ENCODE peak calls at places on chromosome 15, in four cellular contexts. W, F, Y and T are unnamed samples.

GRCh38 chr15:99566157-99566900 is 545 bp downstream of the MEF2A start:
- DNase-seq in W (peak; percentile 34), F (peak; percentile 52), Y (peak; percentile 53), T (peak; percentile 64)

GRCh38 chr15:67700023-67700422 is 125.3 kb upstream of the SKOR1 start:
- DNase-seq in W (no peak), F (no peak), Y (no peak), T (no peak)

GRCh38 chr15:38074029-38074428 is 139.6 kb downstream of the TMCO5A start:
- DNase-seq in W (no peak), F (no peak), Y (no peak), T (no peak)

GRCh38 chr15:80159301-80159700 is 6.5 kb downstream of the FAH start:
- DNase-seq in W (no peak), F (no peak), Y (no peak), T (no peak)

GRCh38 chr15:83219026-83219425 is 11.4 kb upstream of the HDGFL3 start:
- DNase-seq in W (no peak), F (no peak), Y (no peak), T (no peak)

GRCh38 chr15:79943820-79944219 is 27.2 kb downstream of the BCL2A1 start:
- DNase-seq in W (no peak), F (peak; percentile 59), Y (no peak), T (peak; percentile 62)

GRCh38 chr15:92059036-92059970 is 205.8 kb downstream of the SLCO3A1 start:
- DNase-seq in W (no peak), F (no peak), Y (no peak), T (no peak)

GRCh38 chr15:58690703-58691102 is 58.8 kb downstream of the ADAM10 start:
- DNase-seq in W (no peak), F (no peak), Y (no peak), T (no peak)

GRCh38 chr15:28726102-28726501 is 13.9 kb upstream of the GOLGA8M start:
- DNase-seq in W (no peak), F (no peak), Y (no peak), T (no peak)

GRCh38 chr15:39589815-39590644 is 9.2 kb downstream of the THBS1 start:
- DNase-seq in W (no peak), F (no peak), Y (no peak), T (no peak)

GRCh38 chr15:58506787-58507671 is 75.2 kb downstream of the LIPC start:
- DNase-seq in W (no peak), F (no peak), Y (no peak), T (no peak)

GRCh38 chr15:48859426-48859825 is 18.5 kb upstream of the EID1 start:
- DNase-seq in W (no peak), F (no peak), Y (no peak), T (no peak)

GRCh38 chr15:74172751-74173544 is 562 bp upstream of the ISLR start:
- DNase-seq in W (no peak), F (no peak), Y (peak; percentile 85), T (no peak)

GRCh38 chr15:44193651-44194396 is 1.2 kb downstream of the FRMD5 start:
- DNase-seq in W (no peak), F (no peak), Y (no peak), T (peak; percentile 18)

GRCh38 chr15:27589260-27589659 is 509.9 kb downstream of the OCA2 start:
- DNase-seq in W (peak; percentile 44), F (no peak), Y (no peak), T (no peak)

GRCh38 chr15:79657722-79658121 is 225.6 kb downstream of the MINAR1 start:
- DNase-seq in W (no peak), F (no peak), Y (no peak), T (no peak)

GRCh38 chr15:68028808-68029207 is 25.3 kb upstream of the PIAS1 start:
- DNase-seq in W (no peak), F (no peak), Y (no peak), T (no peak)

GRCh38 chr15:78050851-78051250 is 26.7 kb downstream of the TBC1D2B start:
- DNase-seq in W (no peak), F (no peak), Y (no peak), T (no peak)

GRCh38 chr15:90585863-90586262 is 56.1 kb downstream of the CRTC3 start:
- DNase-seq in W (no peak), F (no peak), Y (no peak), T (no peak)

GRCh38 chr15:66952756-66953522 is 112.5 kb upstream of the SMAD3 start:
- DNase-seq in W (no peak), F (no peak), Y (no peak), T (no peak)

GRCh38 chr15:42102646-42103235 is 8.4 kb upstream of the PLA2G4D start:
- DNase-seq in W (no peak), F (no peak), Y (no peak), T (no peak)

GRCh38 chr15:34436126-34436955 is 1.3 kb downstream of the GOLGA8A start:
- DNase-seq in W (no peak), F (peak; percentile 14), Y (no peak), T (peak; percentile 14)

GRCh38 chr15:22973286-22973685 is 6.9 kb downstream of the CYFIP1 start:
- DNase-seq in W (no peak), F (no peak), Y (no peak), T (peak; percentile 44)

DNA sequence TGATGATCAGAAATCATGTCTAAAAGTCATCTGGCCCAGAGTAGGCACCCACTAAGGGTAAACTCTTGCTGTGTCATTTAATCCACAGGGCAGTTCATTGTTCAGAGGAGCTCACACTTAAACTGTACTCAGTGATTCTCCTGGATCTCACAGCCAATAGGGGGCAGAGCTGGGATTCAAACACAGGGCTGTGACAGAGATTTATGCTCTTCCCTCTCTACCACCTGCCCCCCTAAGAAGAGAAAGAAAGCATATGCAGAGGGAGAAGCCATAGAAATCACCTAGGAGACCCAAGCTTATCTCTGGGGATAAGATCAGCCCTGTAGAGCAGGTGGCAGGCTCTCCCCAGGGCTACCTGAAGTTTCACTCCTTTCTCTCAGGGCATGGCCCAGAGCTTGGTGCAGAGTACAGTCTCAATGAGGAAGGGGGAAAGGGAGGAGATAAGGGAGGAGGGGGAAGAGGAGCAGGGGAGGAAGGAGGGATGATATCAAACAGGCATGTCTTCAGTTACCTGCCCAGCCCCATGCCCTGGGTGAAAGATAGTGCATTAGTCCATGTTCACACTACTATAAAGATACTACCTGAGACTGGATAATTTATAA is 51.8 kb upstream of the ADPGK start:
- DNase-seq in W (no peak), F (no peak), Y (no peak), T (no peak)
- TF ChIP-seq CTCF in W (no peak), F (no peak), Y (peak; percentile 16), T (no peak)

GRCh38 chr15:64092075-64092820 is 1.4 kb downstream of the CIAO2A start:
- DNase-seq in W (no peak), F (no peak), Y (no peak), T (peak; percentile 11)
- TF ChIP-seq CTCF in W (no peak), F (peak; percentile 26), Y (no peak), T (no peak)

DNA sequence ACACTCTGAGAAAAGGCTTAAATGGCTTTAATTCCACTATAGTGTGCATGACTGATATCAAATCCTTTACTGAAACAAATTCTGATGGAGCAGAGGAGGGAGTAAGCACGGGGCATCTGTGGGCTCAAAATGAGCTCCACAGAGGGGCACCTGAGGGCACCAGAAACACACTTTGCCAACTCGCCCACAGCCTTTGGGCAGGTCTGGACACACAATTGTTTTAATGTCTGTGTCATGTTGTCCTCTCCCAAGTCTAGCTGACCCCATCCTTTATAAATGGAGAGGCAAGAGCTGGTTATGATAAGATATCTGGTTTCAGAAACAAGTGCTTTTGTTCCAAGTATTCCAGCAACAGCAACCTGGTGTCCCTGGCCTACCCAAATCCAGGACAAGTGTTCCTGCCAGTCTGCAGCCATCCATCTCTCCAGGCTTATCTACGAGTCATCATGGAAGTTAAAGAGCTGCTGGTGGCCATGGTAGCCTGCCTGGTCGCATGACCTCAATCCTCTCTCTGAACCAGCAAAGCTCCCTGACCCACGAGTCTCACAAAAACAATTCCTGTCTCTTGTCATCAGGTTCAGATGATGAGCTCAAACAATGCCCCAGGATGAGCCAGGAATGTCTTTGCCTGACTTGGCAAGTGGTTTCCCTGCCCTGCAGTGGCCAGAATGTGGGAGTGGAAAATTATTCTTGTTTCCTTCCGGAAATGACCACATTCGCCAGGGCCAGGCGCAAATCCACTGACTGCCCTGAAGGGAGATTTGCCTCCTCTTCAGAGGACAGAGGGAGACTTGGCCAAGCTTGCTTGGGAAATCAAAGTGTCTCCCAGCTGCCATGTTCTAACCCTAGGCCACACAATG is 64.4 kb upstream of the TPM1 start:
- DNase-seq in W (no peak), F (no peak), Y (no peak), T (no peak)
- TF ChIP-seq CTCF in W (no peak), F (no peak), Y (no peak), T (no peak)

GRCh38 chr15:69316281-69316680 is 17.6 kb downstream of the PAQR5 start:
- DNase-seq in W (no peak), F (no peak), Y (no peak), T (no peak)
- TF ChIP-seq CTCF in W (no peak), F (no peak), Y (no peak), T (no peak)

GRCh38 chr15:88028024-88028423 is 228.5 kb downstream of the NTRK3 start:
- DNase-seq in W (no peak), F (no peak), Y (no peak), T (no peak)
- TF ChIP-seq CTCF in W (no peak), F (no peak), Y (no peak), T (no peak)

DNA sequence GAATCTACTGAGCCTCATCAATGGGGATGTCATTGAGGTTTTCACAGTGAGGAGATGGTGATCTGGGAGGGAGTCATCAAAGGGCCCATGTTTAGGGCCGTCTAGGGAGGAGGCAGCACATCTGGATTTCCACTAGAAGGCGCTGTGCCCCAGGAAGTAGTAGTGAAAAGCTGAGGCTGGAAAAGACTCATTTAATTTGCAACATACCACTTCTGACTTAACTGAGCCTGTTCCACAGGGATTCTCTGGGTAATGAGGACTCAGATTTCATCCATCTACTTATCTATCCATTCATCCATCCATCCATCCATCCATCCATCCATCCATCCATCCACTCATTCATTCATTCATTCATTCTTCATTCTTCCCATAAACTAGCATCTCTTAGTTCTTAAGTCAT is 17.4 kb upstream of the SHF start:
- DNase-seq in W (peak; percentile 73), F (peak; percentile 69), Y (peak; percentile 71), T (peak; percentile 72)
- TF ChIP-seq CTCF in W (peak; percentile 87), F (peak; percentile 86), Y (peak; percentile 70), T (peak; percentile 71)

GRCh38 chr15:64854526-64854925 is 12.8 kb downstream of the PLEKHO2 start:
- DNase-seq in W (no peak), F (no peak), Y (no peak), T (no peak)

GRCh38 chr15:64858136-64858535 is 16.4 kb downstream of the PLEKHO2 start:
- DNase-seq in W (no peak), F (no peak), Y (no peak), T (no peak)

GRCh38 chr15:64857421-64857820 is 15.7 kb downstream of the PLEKHO2 start:
- DNase-seq in W (no peak), F (no peak), Y (no peak), T (no peak)

GRCh38 chr15:64855206-64856000 is 13.7 kb downstream of the PLEKHO2 start:
- DNase-seq in W (no peak), F (no peak), Y (no peak), T (no peak)

DNA sequence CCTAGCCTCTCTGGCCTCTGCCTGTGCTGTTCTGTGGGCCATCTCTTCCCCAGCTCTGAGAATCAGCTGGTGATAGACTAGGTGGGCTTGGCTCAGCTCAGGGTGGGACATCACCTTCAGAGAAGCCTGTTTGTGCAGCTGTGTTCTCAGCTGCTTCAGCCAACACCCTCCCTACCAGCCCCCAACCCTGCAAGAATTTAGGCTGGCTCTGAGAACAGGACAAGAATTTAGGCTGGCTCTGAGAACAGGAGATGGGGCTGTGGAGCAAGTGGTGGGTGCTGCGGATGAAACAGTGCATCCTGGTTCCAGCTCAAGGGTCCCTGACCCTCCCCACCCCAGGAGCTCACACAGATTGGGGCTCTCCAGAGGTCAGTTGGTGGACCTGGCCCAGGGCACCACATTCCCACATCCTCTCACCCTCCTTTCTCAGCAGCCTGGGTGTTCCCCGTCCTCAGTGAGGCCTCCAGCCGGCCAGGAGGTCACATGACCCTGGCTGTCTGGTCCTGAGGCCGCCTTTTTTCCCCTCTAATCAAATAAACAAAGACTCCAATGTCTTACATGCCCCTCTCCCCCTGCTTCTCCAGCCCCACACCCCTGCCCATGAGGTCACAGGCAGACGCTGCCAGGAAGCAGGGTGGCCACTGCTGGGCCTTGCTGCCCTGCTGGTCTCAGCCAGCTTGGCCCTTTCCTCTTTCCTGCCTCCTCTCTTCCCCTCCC is 14.9 kb downstream of the PLEKHO2 start:
- DNase-seq in W (no peak), F (no peak), Y (peak; percentile 64), T (no peak)
- TF ChIP-seq CTCF in W (no peak), F (no peak), Y (no peak), T (no peak)